ENCODE peak calls at places on chromosomes 2 and 18, in ten cellular contexts. B is AG08396; E is activated CD4-positive, alpha-beta T cell treated with anti-CD3 and anti-CD28 coated beads, Interleukin-2, amount 50 U/mL, for 1 hour; K is NCI-H1105 treated with DMSO at 0.1 percent for 48 hours; X is C1 segment of cervical spinal cord; H is GM10248; F is retinal pigment epithelial cell; R is heart left ventricle; J is ureter; G is right lobe of liver. S is an unnamed sample.

GRCh38 chr2:134900151-134900550 is 18.5 kb upstream of the CCNT2 start:
- DNase-seq in J (no peak), X (no peak), R (no peak), K (no peak), B (no peak), F (no peak), H (no peak), E (no peak), G (no peak), S (no peak)

GRCh38 chr2:155381446-155381845 is 683.0 kb downstream of the KCNJ3 start:
- DNase-seq in K (no peak), R (no peak), E (no peak), H (no peak), F (no peak), X (no peak), B (no peak), J (no peak), G (no peak), S (no peak)

GRCh38 chr18:74060511-74061028 is 87.1 kb downstream of the FBXO15 start:
- DNase-seq in E (no peak), F (no peak), J (no peak), H (no peak), K (no peak), G (no peak), R (no peak), X (no peak), B (no peak), S (no peak)

GRCh38 chr18:79421275-79421857 is 25.6 kb downstream of the NFATC1 start:
- DNase-seq in R (no peak), K (no peak), H (no peak), J (no peak), G (no peak), E (no peak), X (no peak), F (no peak), B (no peak), S (no peak)

GRCh38 chr2:158391876-158392275 is 64.7 kb downstream of the CCDC148 start:
- DNase-seq in H (no peak), E (no peak), F (no peak), J (no peak), B (no peak), X (no peak), G (no peak), R (no peak), K (no peak), S (no peak)

GRCh38 chr2:234463626-234464290 is 33.1 kb downstream of the ARL4C start:
- DNase-seq in B (peak; percentile 21), J (no peak), R (no peak), K (peak; percentile 86), F (no peak), E (peak; percentile 75), G (no peak), X (no peak), H (no peak), S (no peak)

GRCh38 chr2:16791496-16791895 is 125.9 kb upstream of the CYRIA start:
- DNase-seq in B (no peak), G (no peak), K (no peak), R (no peak), H (no peak), E (no peak), F (no peak), X (no peak), J (no peak), S (no peak)

GRCh38 chr2:217223222-217223930 is 363.5 kb upstream of the TNP1 start:
- DNase-seq in R (no peak), B (peak; percentile 67), F (no peak), H (peak; percentile 62), E (no peak), J (no peak), X (no peak), K (no peak), G (no peak), S (no peak)

GRCh38 chr2:178280261-178280852 is 86.0 kb downstream of the OSBPL6 start:
- DNase-seq in J (peak; percentile 51), K (no peak), R (no peak), X (no peak), H (peak; percentile 43), G (no peak), B (peak; percentile 34), F (no peak), E (peak; percentile 9), S (no peak)

GRCh38 chr2:196176142-196176738 is 4.9 kb upstream of the STK17B start:
- DNase-seq in H (peak; percentile 64), G (no peak), X (no peak), E (peak; percentile 83), B (no peak), F (no peak), R (no peak), J (no peak), K (no peak), S (no peak)

S was measured in osteocyte.